ENCODE peak calls at places on chromosome 14, in five cellular contexts. One of them, this sample, is unnamed.

GRCh38 chr14:99511421-99512109 is 30.4 kb downstream of the CCNK start:
- DNase-seq in MCF 10A: no peak
- DNase-seq in HFFc6: no peak
- DNase-seq in IMR-90: peak
- DNase-seq in lower leg skin: peak
- DNase-seq in this sample: peak

GRCh38 chr14:68668531-68668930 is 124.3 kb downstream of the ZFP36L1 start:
- DNase-seq in MCF 10A: no peak
- DNase-seq in HFFc6: no peak
- DNase-seq in lower leg skin: peak
- DNase-seq in IMR-90: no peak
- DNase-seq in this sample: no peak

GRCh38 chr14:29584992-29585391 is 342.7 kb downstream of the PRKD1 start:
- DNase-seq in HFFc6: peak
- DNase-seq in lower leg skin: no peak
- DNase-seq in IMR-90: peak
- DNase-seq in MCF 10A: peak
- DNase-seq in this sample: peak

GRCh38 chr14:45185110-45185814 is 49.5 kb downstream of the FANCM start:
- DNase-seq in MCF 10A: no peak
- DNase-seq in lower leg skin: no peak
- DNase-seq in HFFc6: no peak
- DNase-seq in IMR-90: peak
- DNase-seq in this sample: no peak

GRCh38 chr14:80208426-80208950 is 2.8 kb downstream of the DIO2 start:
- DNase-seq in lower leg skin: no peak
- DNase-seq in MCF 10A: no peak
- DNase-seq in IMR-90: no peak
- DNase-seq in HFFc6: no peak
- DNase-seq in this sample: no peak

GRCh38 chr14:99675951-99676350 is 8.1 kb upstream of the CYP46A1 start:
- DNase-seq in IMR-90: no peak
- DNase-seq in HFFc6: no peak
- DNase-seq in MCF 10A: no peak
- DNase-seq in lower leg skin: no peak
- DNase-seq in this sample: no peak

GRCh38 chr14:22986508-22987054 is 4.2 kb upstream of the AJUBA start:
- DNase-seq in lower leg skin: peak
- DNase-seq in HFFc6: peak
- DNase-seq in IMR-90: peak
- DNase-seq in MCF 10A: peak
- DNase-seq in this sample: peak

GRCh38 chr14:69615471-69616407 is 4.3 kb downstream of the SUSD6 start:
- DNase-seq in IMR-90: peak
- DNase-seq in lower leg skin: no peak
- DNase-seq in HFFc6: peak
- DNase-seq in MCF 10A: peak
- DNase-seq in this sample: peak

This sample was measured in pons.